ENCODE peak calls at places on chromosomes 12 and 14, in ten cellular contexts. One of them, this sample, is unnamed.

GRCh38 chr12:4911316-4911994 is 1.8 kb downstream of the KCNA1 start:
- DNase-seq in fibroblast of lung: no peak
- DNase-seq in activated naive CD4-positive, alpha-beta T cell treated with anti-CD3 and anti-CD28 coated beads, Interleukin-2, amount 50 U/mL, for 16 hours: no peak
- DNase-seq in left colon: peak
- DNase-seq in substantia nigra: no peak
- DNase-seq in H9: peak
- DNase-seq in M059J: no peak
- DNase-seq in SHP77: no peak
- DNase-seq in T-cell: no peak
- DNase-seq in effector CD8-positive, alpha-beta T cell: no peak
- DNase-seq in this sample: no peak

GRCh38 chr14:104188727-104189400 is 50.5 kb downstream of the KIF26A start:
- DNase-seq in fibroblast of lung: no peak
- DNase-seq in activated naive CD4-positive, alpha-beta T cell treated with anti-CD3 and anti-CD28 coated beads, Interleukin-2, amount 50 U/mL, for 16 hours: no peak
- DNase-seq in left colon: no peak
- DNase-seq in substantia nigra: no peak
- DNase-seq in H9: no peak
- DNase-seq in M059J: no peak
- DNase-seq in SHP77: no peak
- DNase-seq in T-cell: no peak
- DNase-seq in effector CD8-positive, alpha-beta T cell: no peak
- DNase-seq in this sample: no peak

GRCh38 chr12:46942579-46942978 is 116.8 kb upstream of the SLC38A4 start:
- DNase-seq in fibroblast of lung: peak
- DNase-seq in activated naive CD4-positive, alpha-beta T cell treated with anti-CD3 and anti-CD28 coated beads, Interleukin-2, amount 50 U/mL, for 16 hours: no peak
- DNase-seq in left colon: no peak
- DNase-seq in substantia nigra: no peak
- DNase-seq in H9: no peak
- DNase-seq in M059J: peak
- DNase-seq in SHP77: no peak
- DNase-seq in T-cell: no peak
- DNase-seq in effector CD8-positive, alpha-beta T cell: no peak
- DNase-seq in this sample: no peak

GRCh38 chr12:108122072-108122471 is 7.0 kb upstream of the WSCD2 start:
- DNase-seq in fibroblast of lung: no peak
- DNase-seq in activated naive CD4-positive, alpha-beta T cell treated with anti-CD3 and anti-CD28 coated beads, Interleukin-2, amount 50 U/mL, for 16 hours: no peak
- DNase-seq in left colon: no peak
- DNase-seq in substantia nigra: no peak
- DNase-seq in H9: no peak
- DNase-seq in M059J: no peak
- DNase-seq in SHP77: no peak
- DNase-seq in T-cell: no peak
- DNase-seq in effector CD8-positive, alpha-beta T cell: no peak
- DNase-seq in this sample: no peak

GRCh38 chr14:66471584-66471983 is 14.6 kb upstream of the CCDC196 start:
- DNase-seq in fibroblast of lung: no peak
- DNase-seq in activated naive CD4-positive, alpha-beta T cell treated with anti-CD3 and anti-CD28 coated beads, Interleukin-2, amount 50 U/mL, for 16 hours: no peak
- DNase-seq in left colon: no peak
- DNase-seq in substantia nigra: no peak
- DNase-seq in H9: no peak
- DNase-seq in M059J: no peak
- DNase-seq in SHP77: no peak
- DNase-seq in T-cell: no peak
- DNase-seq in effector CD8-positive, alpha-beta T cell: no peak
- DNase-seq in this sample: no peak

GRCh38 chr12:6778212-6778570 is 5.9 kb downstream of the LAG3 start:
- DNase-seq in fibroblast of lung: peak
- DNase-seq in activated naive CD4-positive, alpha-beta T cell treated with anti-CD3 and anti-CD28 coated beads, Interleukin-2, amount 50 U/mL, for 16 hours: no peak
- DNase-seq in left colon: no peak
- DNase-seq in substantia nigra: no peak
- DNase-seq in H9: peak
- DNase-seq in M059J: no peak
- DNase-seq in SHP77: no peak
- DNase-seq in T-cell: no peak
- DNase-seq in effector CD8-positive, alpha-beta T cell: no peak
- DNase-seq in this sample: no peak

GRCh38 chr12:132537836-132538235 is 47.9 kb downstream of the FBRSL1 start:
- DNase-seq in fibroblast of lung: no peak
- DNase-seq in activated naive CD4-positive, alpha-beta T cell treated with anti-CD3 and anti-CD28 coated beads, Interleukin-2, amount 50 U/mL, for 16 hours: no peak
- DNase-seq in left colon: no peak
- DNase-seq in substantia nigra: no peak
- DNase-seq in H9: no peak
- DNase-seq in M059J: no peak
- DNase-seq in SHP77: no peak
- DNase-seq in T-cell: no peak
- DNase-seq in effector CD8-positive, alpha-beta T cell: no peak
- DNase-seq in this sample: no peak

GRCh38 chr12:77120156-77120555 is 54.8 kb upstream of the E2F7 start:
- DNase-seq in fibroblast of lung: peak
- DNase-seq in activated naive CD4-positive, alpha-beta T cell treated with anti-CD3 and anti-CD28 coated beads, Interleukin-2, amount 50 U/mL, for 16 hours: no peak
- DNase-seq in left colon: no peak
- DNase-seq in substantia nigra: no peak
- DNase-seq in H9: no peak
- DNase-seq in M059J: peak
- DNase-seq in SHP77: no peak
- DNase-seq in T-cell: no peak
- DNase-seq in effector CD8-positive, alpha-beta T cell: no peak
- DNase-seq in this sample: no peak

GRCh38 chr14:50173891-50174290 is 57.5 kb downstream of the SOS2 start:
- DNase-seq in fibroblast of lung: peak
- DNase-seq in activated naive CD4-positive, alpha-beta T cell treated with anti-CD3 and anti-CD28 coated beads, Interleukin-2, amount 50 U/mL, for 16 hours: no peak
- DNase-seq in left colon: no peak
- DNase-seq in substantia nigra: no peak
- DNase-seq in H9: no peak
- DNase-seq in M059J: peak
- DNase-seq in SHP77: no peak
- DNase-seq in T-cell: no peak
- DNase-seq in effector CD8-positive, alpha-beta T cell: no peak
- DNase-seq in this sample: no peak

GRCh38 chr12:106249411-106250135 is 1.8 kb upstream of the CKAP4 start:
- DNase-seq in fibroblast of lung: no peak
- DNase-seq in activated naive CD4-positive, alpha-beta T cell treated with anti-CD3 and anti-CD28 coated beads, Interleukin-2, amount 50 U/mL, for 16 hours: no peak
- DNase-seq in left colon: peak
- DNase-seq in substantia nigra: no peak
- DNase-seq in H9: peak
- DNase-seq in M059J: no peak
- DNase-seq in SHP77: no peak
- DNase-seq in T-cell: no peak
- DNase-seq in effector CD8-positive, alpha-beta T cell: no peak
- DNase-seq in this sample: no peak

GRCh38 chr12:69509308-69509736 is 39.1 kb downstream of the FRS2 start:
- DNase-seq in fibroblast of lung: peak
- DNase-seq in activated naive CD4-positive, alpha-beta T cell treated with anti-CD3 and anti-CD28 coated beads, Interleukin-2, amount 50 U/mL, for 16 hours: no peak
- DNase-seq in left colon: no peak
- DNase-seq in substantia nigra: no peak
- DNase-seq in H9: no peak
- DNase-seq in M059J: peak
- DNase-seq in SHP77: no peak
- DNase-seq in T-cell: no peak
- DNase-seq in effector CD8-positive, alpha-beta T cell: no peak
- DNase-seq in this sample: no peak

GRCh38 chr14:61461808-61462275 is 140.5 kb downstream of the PRKCH start:
- DNase-seq in fibroblast of lung: peak
- DNase-seq in activated naive CD4-positive, alpha-beta T cell treated with anti-CD3 and anti-CD28 coated beads, Interleukin-2, amount 50 U/mL, for 16 hours: no peak
- DNase-seq in left colon: no peak
- DNase-seq in substantia nigra: no peak
- DNase-seq in H9: no peak
- DNase-seq in M059J: peak
- DNase-seq in SHP77: peak
- DNase-seq in T-cell: no peak
- DNase-seq in effector CD8-positive, alpha-beta T cell: no peak
- DNase-seq in this sample: peak

GRCh38 chr14:71588028-71588427 is 344.2 kb upstream of the RGS6 start:
- DNase-seq in fibroblast of lung: peak
- DNase-seq in activated naive CD4-positive, alpha-beta T cell treated with anti-CD3 and anti-CD28 coated beads, Interleukin-2, amount 50 U/mL, for 16 hours: no peak
- DNase-seq in left colon: no peak
- DNase-seq in substantia nigra: no peak
- DNase-seq in H9: no peak
- DNase-seq in M059J: peak
- DNase-seq in SHP77: no peak
- DNase-seq in T-cell: no peak
- DNase-seq in effector CD8-positive, alpha-beta T cell: no peak
- DNase-seq in this sample: no peak

GRCh38 chr12:80679346-80680131 is 27.9 kb upstream of the MYF6 start:
- DNase-seq in fibroblast of lung: no peak
- DNase-seq in activated naive CD4-positive, alpha-beta T cell treated with anti-CD3 and anti-CD28 coated beads, Interleukin-2, amount 50 U/mL, for 16 hours: no peak
- DNase-seq in left colon: no peak
- DNase-seq in substantia nigra: no peak
- DNase-seq in H9: no peak
- DNase-seq in M059J: no peak
- DNase-seq in SHP77: no peak
- DNase-seq in T-cell: no peak
- DNase-seq in effector CD8-positive, alpha-beta T cell: no peak
- DNase-seq in this sample: no peak

GRCh38 chr14:52299692-52300278 is 14.3 kb upstream of the PTGER2 start:
- DNase-seq in fibroblast of lung: peak
- DNase-seq in activated naive CD4-positive, alpha-beta T cell treated with anti-CD3 and anti-CD28 coated beads, Interleukin-2, amount 50 U/mL, for 16 hours: no peak
- DNase-seq in left colon: no peak
- DNase-seq in substantia nigra: no peak
- DNase-seq in H9: no peak
- DNase-seq in M059J: peak
- DNase-seq in SHP77: peak
- DNase-seq in T-cell: no peak
- DNase-seq in effector CD8-positive, alpha-beta T cell: no peak
- DNase-seq in this sample: peak

GRCh38 chr14:99121027-99121875 is 150.7 kb downstream of the BCL11B start:
- DNase-seq in fibroblast of lung: no peak
- DNase-seq in activated naive CD4-positive, alpha-beta T cell treated with anti-CD3 and anti-CD28 coated beads, Interleukin-2, amount 50 U/mL, for 16 hours: no peak
- DNase-seq in left colon: no peak
- DNase-seq in substantia nigra: no peak
- DNase-seq in H9: peak
- DNase-seq in M059J: no peak
- DNase-seq in SHP77: no peak
- DNase-seq in T-cell: no peak
- DNase-seq in effector CD8-positive, alpha-beta T cell: no peak
- DNase-seq in this sample: no peak

GRCh38 chr14:24664366-24664765 is 30.4 kb upstream of the GZMB start:
- DNase-seq in fibroblast of lung: no peak
- DNase-seq in activated naive CD4-positive, alpha-beta T cell treated with anti-CD3 and anti-CD28 coated beads, Interleukin-2, amount 50 U/mL, for 16 hours: no peak
- DNase-seq in left colon: no peak
- DNase-seq in substantia nigra: no peak
- DNase-seq in H9: no peak
- DNase-seq in M059J: no peak
- DNase-seq in SHP77: no peak
- DNase-seq in T-cell: no peak
- DNase-seq in effector CD8-positive, alpha-beta T cell: no peak
- DNase-seq in this sample: no peak

GRCh38 chr14:68309631-68310030 is 483.2 kb downstream of the ZFP36L1 start:
- DNase-seq in fibroblast of lung: no peak
- DNase-seq in activated naive CD4-positive, alpha-beta T cell treated with anti-CD3 and anti-CD28 coated beads, Interleukin-2, amount 50 U/mL, for 16 hours: no peak
- DNase-seq in left colon: no peak
- DNase-seq in substantia nigra: peak
- DNase-seq in H9: no peak
- DNase-seq in M059J: peak
- DNase-seq in SHP77: no peak
- DNase-seq in T-cell: no peak
- DNase-seq in effector CD8-positive, alpha-beta T cell: no peak
- DNase-seq in this sample: peak

GRCh38 chr14:104893435-104894207 is 28.6 kb downstream of the CEP170B start:
- DNase-seq in fibroblast of lung: no peak
- DNase-seq in activated naive CD4-positive, alpha-beta T cell treated with anti-CD3 and anti-CD28 coated beads, Interleukin-2, amount 50 U/mL, for 16 hours: peak
- DNase-seq in left colon: no peak
- DNase-seq in substantia nigra: no peak
- DNase-seq in H9: peak
- DNase-seq in M059J: no peak
- DNase-seq in SHP77: no peak
- DNase-seq in T-cell: no peak
- DNase-seq in effector CD8-positive, alpha-beta T cell: no peak
- DNase-seq in this sample: no peak

GRCh38 chr14:61280092-61280525 is 1.0 kb downstream of the TMEM30B start:
- DNase-seq in fibroblast of lung: no peak
- DNase-seq in activated naive CD4-positive, alpha-beta T cell treated with anti-CD3 and anti-CD28 coated beads, Interleukin-2, amount 50 U/mL, for 16 hours: peak
- DNase-seq in left colon: peak
- DNase-seq in substantia nigra: no peak
- DNase-seq in H9: no peak
- DNase-seq in M059J: no peak
- DNase-seq in SHP77: no peak
- DNase-seq in T-cell: peak
- DNase-seq in effector CD8-positive, alpha-beta T cell: peak
- DNase-seq in this sample: no peak

GRCh38 chr12:21815306-21816062 is 41.0 kb upstream of the KCNJ8 start:
- DNase-seq in fibroblast of lung: no peak
- DNase-seq in activated naive CD4-positive, alpha-beta T cell treated with anti-CD3 and anti-CD28 coated beads, Interleukin-2, amount 50 U/mL, for 16 hours: no peak
- DNase-seq in left colon: no peak
- DNase-seq in substantia nigra: no peak
- DNase-seq in H9: no peak
- DNase-seq in M059J: no peak
- DNase-seq in SHP77: no peak
- DNase-seq in T-cell: no peak
- DNase-seq in effector CD8-positive, alpha-beta T cell: no peak
- DNase-seq in this sample: no peak

GRCh38 chr12:128089961-128090360 is 177.0 kb upstream of the TMEM132C start:
- DNase-seq in fibroblast of lung: no peak
- DNase-seq in activated naive CD4-positive, alpha-beta T cell treated with anti-CD3 and anti-CD28 coated beads, Interleukin-2, amount 50 U/mL, for 16 hours: no peak
- DNase-seq in left colon: no peak
- DNase-seq in substantia nigra: no peak
- DNase-seq in H9: peak
- DNase-seq in M059J: no peak
- DNase-seq in SHP77: no peak
- DNase-seq in T-cell: no peak
- DNase-seq in effector CD8-positive, alpha-beta T cell: no peak
- DNase-seq in this sample: no peak

GRCh38 chr12:6069452-6070093 is 54.9 kb downstream of the VWF start:
- DNase-seq in fibroblast of lung: peak
- DNase-seq in activated naive CD4-positive, alpha-beta T cell treated with anti-CD3 and anti-CD28 coated beads, Interleukin-2, amount 50 U/mL, for 16 hours: no peak
- DNase-seq in left colon: no peak
- DNase-seq in substantia nigra: no peak
- DNase-seq in H9: no peak
- DNase-seq in M059J: peak
- DNase-seq in SHP77: no peak
- DNase-seq in T-cell: peak
- DNase-seq in effector CD8-positive, alpha-beta T cell: no peak
- DNase-seq in this sample: no peak

GRCh38 chr12:13348464-13348863 is 151.9 kb downstream of the EMP1 start:
- DNase-seq in fibroblast of lung: no peak
- DNase-seq in activated naive CD4-positive, alpha-beta T cell treated with anti-CD3 and anti-CD28 coated beads, Interleukin-2, amount 50 U/mL, for 16 hours: no peak
- DNase-seq in left colon: no peak
- DNase-seq in substantia nigra: no peak
- DNase-seq in H9: no peak
- DNase-seq in M059J: no peak
- DNase-seq in SHP77: no peak
- DNase-seq in T-cell: no peak
- DNase-seq in effector CD8-positive, alpha-beta T cell: no peak
- DNase-seq in this sample: no peak

GRCh38 chr12:5615760-5616159 is 183.9 kb downstream of the NTF3 start:
- DNase-seq in fibroblast of lung: no peak
- DNase-seq in activated naive CD4-positive, alpha-beta T cell treated with anti-CD3 and anti-CD28 coated beads, Interleukin-2, amount 50 U/mL, for 16 hours: no peak
- DNase-seq in left colon: no peak
- DNase-seq in substantia nigra: no peak
- DNase-seq in H9: no peak
- DNase-seq in M059J: no peak
- DNase-seq in SHP77: no peak
- DNase-seq in T-cell: no peak
- DNase-seq in effector CD8-positive, alpha-beta T cell: no peak
- DNase-seq in this sample: no peak

GRCh38 chr12:95848575-95849388 is 10.0 kb upstream of the SNRPF start:
- DNase-seq in fibroblast of lung: peak
- DNase-seq in activated naive CD4-positive, alpha-beta T cell treated with anti-CD3 and anti-CD28 coated beads, Interleukin-2, amount 50 U/mL, for 16 hours: no peak
- DNase-seq in left colon: peak
- DNase-seq in substantia nigra: no peak
- DNase-seq in H9: no peak
- DNase-seq in M059J: peak
- DNase-seq in SHP77: peak
- DNase-seq in T-cell: no peak
- DNase-seq in effector CD8-positive, alpha-beta T cell: no peak
- DNase-seq in this sample: peak

GRCh38 chr14:93984987-93985410 is 8.6 kb upstream of the ASB2 start:
- DNase-seq in fibroblast of lung: peak
- DNase-seq in activated naive CD4-positive, alpha-beta T cell treated with anti-CD3 and anti-CD28 coated beads, Interleukin-2, amount 50 U/mL, for 16 hours: no peak
- DNase-seq in left colon: peak
- DNase-seq in substantia nigra: peak
- DNase-seq in H9: peak
- DNase-seq in M059J: peak
- DNase-seq in SHP77: peak
- DNase-seq in T-cell: no peak
- DNase-seq in effector CD8-positive, alpha-beta T cell: no peak
- DNase-seq in this sample: no peak

GRCh38 chr12:28424965-28425364 is 234.7 kb downstream of the CCDC91 start:
- DNase-seq in fibroblast of lung: peak
- DNase-seq in activated naive CD4-positive, alpha-beta T cell treated with anti-CD3 and anti-CD28 coated beads, Interleukin-2, amount 50 U/mL, for 16 hours: no peak
- DNase-seq in left colon: no peak
- DNase-seq in substantia nigra: no peak
- DNase-seq in H9: no peak
- DNase-seq in M059J: peak
- DNase-seq in SHP77: no peak
- DNase-seq in T-cell: no peak
- DNase-seq in effector CD8-positive, alpha-beta T cell: no peak
- DNase-seq in this sample: no peak

This sample was measured in COR-L47.